ENCODE peak calls at places on chromosomes 12 and 14, in four cellular contexts. Y, E, P and V are unnamed samples.

GRCh38 chr12:56529656-56530055 is 8.0 kb downstream of the RBMS2 start:
- DNase-seq in Y (no peak), E (no peak), P (peak), V (peak)

GRCh38 chr12:3973939-3974644 is 100.9 kb upstream of the PARP11 start:
- DNase-seq in Y (no peak), E (no peak), P (no peak), V (no peak)

GRCh38 chr12:31506907-31507306 is 84.0 kb downstream of the DENND5B start:
- DNase-seq in Y (no peak), E (peak), P (peak), V (no peak)

GRCh38 chr12:102876883-102877282 is 40.2 kb downstream of the PAH start:
- DNase-seq in Y (no peak), E (no peak), P (no peak), V (no peak)

GRCh38 chr12:87853448-87854003 is 175.7 kb downstream of the C12orf50 start:
- DNase-seq in Y (no peak), E (no peak), P (no peak), V (no peak)

GRCh38 chr12:66688836-66689439 is 10.1 kb upstream of the GRIP1 start:
- DNase-seq in Y (peak), E (no peak), P (peak), V (peak)

GRCh38 chr14:30419037-30419436 is 139.9 kb upstream of the G2E3 start:
- DNase-seq in Y (no peak), E (no peak), P (no peak), V (no peak)

GRCh38 chr12:98503343-98503592 is 12.1 kb upstream of the TMPO start:
- DNase-seq in Y (peak), E (peak), P (peak), V (peak)

GRCh38 chr14:47009615-47010014 is 358.0 kb upstream of the RPL10L start:
- DNase-seq in Y (no peak), E (no peak), P (no peak), V (no peak)

GRCh38 chr14:78425332-78425731 is 255.2 kb downstream of the NRXN3 start:
- DNase-seq in Y (no peak), E (no peak), P (no peak), V (no peak)

GRCh38 chr14:92937229-92937937 is 14.4 kb downstream of the CHGA start:
- DNase-seq in Y (no peak), E (no peak), P (no peak), V (no peak)

GRCh38 chr12:48021485-48022179 is 17.4 kb upstream of the COL2A1 start:
- DNase-seq in Y (no peak), E (no peak), P (no peak), V (no peak)

GRCh38 chr14:59507063-59507751 is 22.9 kb downstream of the JKAMP start:
- DNase-seq in Y (peak), E (peak), P (peak), V (peak)

GRCh38 chr12:60494249-60494648 is 898.4 kb downstream of the SLC16A7 start:
- DNase-seq in Y (no peak), E (peak), P (peak), V (peak)

GRCh38 chr12:45728625-45729232 is 777 bp upstream of the ARID2 start:
- DNase-seq in Y (peak), E (peak), P (peak), V (peak)

GRCh38 chr14:53391156-53391555 is 238.0 kb upstream of the DDHD1 start:
- DNase-seq in Y (no peak), E (peak), P (peak), V (peak)

GRCh38 chr12:90888316-90888715 is 66.7 kb downstream of the CCER1 start:
- DNase-seq in Y (no peak), E (no peak), P (peak), V (peak)

GRCh38 chr12:47852096-47852571 is 32.4 kb upstream of the HDAC7 start:
- DNase-seq in Y (no peak), E (no peak), P (no peak), V (no peak)

GRCh38 chr12:94535614-94535932 is 75.9 kb upstream of the CEP83 start:
- DNase-seq in Y (no peak), E (no peak), P (no peak), V (no peak)

GRCh38 chr12:124531281-124531745 is 36.1 kb downstream of the NCOR2 start:
- DNase-seq in Y (no peak), E (no peak), P (no peak), V (no peak)

GRCh38 chr14:50937800-50938199 is 6.5 kb downstream of the PYGL start:
- DNase-seq in Y (no peak), E (no peak), P (no peak), V (no peak)

GRCh38 chr12:70812124-70812523 is 108.4 kb downstream of the PTPRR start:
- DNase-seq in Y (no peak), E (no peak), P (no peak), V (no peak)

GRCh38 chr14:21525995-21526671 is at the start of gene SALL2:
- DNase-seq in Y (peak), E (peak), P (peak), V (peak)

GRCh38 chr12:25382311-25383106 is 131.8 kb upstream of the KRAS start:
- DNase-seq in Y (peak), E (no peak), P (no peak), V (no peak)

GRCh38 chr14:94665544-94665943 is 53.4 kb downstream of the SERPINA3 start:
- DNase-seq in Y (no peak), E (no peak), P (no peak), V (no peak)

GRCh38 chr12:58253663-58254062 is 312.3 kb downstream of the ATP23 start:
- DNase-seq in Y (no peak), E (no peak), P (no peak), V (no peak)

GRCh38 chr12:94141004-94141764 is 7.2 kb upstream of the PLXNC1 start:
- DNase-seq in Y (no peak), E (no peak), P (no peak), V (no peak)

GRCh38 chr12:112170376-112170775 is 45.0 kb downstream of the TRAFD1 start:
- DNase-seq in Y (peak), E (no peak), P (peak), V (no peak)
- TF ChIP-seq CTCF in Y (peak), E (peak), P (peak), V (peak)

GRCh38 chr12:6977653-6978052 is 6.9 kb downstream of the EMG1 start:
- DNase-seq in Y (no peak), E (no peak), P (no peak), V (no peak)
- TF ChIP-seq CTCF in Y (no peak), E (no peak), P (no peak), V (no peak)

GRCh38 chr12:15172423-15172822 is 48.8 kb downstream of the RERG start:
- DNase-seq in Y (no peak), E (no peak), P (no peak), V (no peak)
- TF ChIP-seq CTCF in Y (no peak), E (peak), P (no peak), V (no peak)

GRCh38 chr12:53727310-53728041 is at the start of gene CALCOCO1:
- DNase-seq in Y (peak), E (peak), P (peak), V (peak)
- TF ChIP-seq CTCF in Y (no peak), E (no peak), P (no peak), V (no peak)

GRCh38 chr14:55026793-55027560 is at the start of the genes SOCS4 and WDHD1:
- DNase-seq in Y (peak), E (peak), P (peak), V (peak)
- TF ChIP-seq CTCF in Y (no peak), E (no peak), P (no peak), V (peak)

GRCh38 chr12:55443776-55444175 is at the start of gene OR6C2:
- DNase-seq in Y (no peak), E (no peak), P (no peak), V (no peak)

DNA sequence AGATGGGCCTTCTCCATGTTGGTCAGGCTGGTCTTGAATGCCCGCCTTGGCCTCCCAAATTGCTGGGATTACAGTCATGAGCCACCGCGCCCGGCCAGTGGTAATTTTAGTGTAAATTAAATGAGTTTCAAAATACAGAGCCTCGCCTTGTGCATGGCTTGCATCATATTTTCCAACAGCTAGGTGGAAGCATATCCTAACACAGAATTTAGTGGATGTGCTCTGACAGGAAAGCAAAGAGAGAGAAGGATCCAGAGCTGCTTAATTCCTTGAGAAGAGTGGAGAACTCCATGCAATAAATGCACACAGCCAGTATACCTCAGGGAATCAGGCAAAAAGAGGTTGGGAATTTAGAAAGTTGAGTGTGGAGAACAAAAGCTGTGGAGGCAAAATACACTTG is 2.5 kb downstream of the OR6C2 start:
- DNase-seq in Y (no peak), E (no peak), P (no peak), V (no peak)
- TF ChIP-seq CTCF in Y (no peak), E (no peak), P (no peak), V (no peak)

GRCh38 chr14:104293851-104294627 is 155.7 kb downstream of the KIF26A start:
- DNase-seq in Y (no peak), E (no peak), P (no peak), V (no peak)
- TF ChIP-seq CTCF in Y (no peak), E (no peak), P (no peak), V (no peak)

GRCh38 chr12:80412343-80412953 is 31.6 kb upstream of the PTPRQ start:
- DNase-seq in Y (peak), E (peak), P (peak), V (peak)

GRCh38 chr12:80411787-80412186 is 32.2 kb upstream of the PTPRQ start:
- DNase-seq in Y (no peak), E (no peak), P (no peak), V (no peak)

DNA sequence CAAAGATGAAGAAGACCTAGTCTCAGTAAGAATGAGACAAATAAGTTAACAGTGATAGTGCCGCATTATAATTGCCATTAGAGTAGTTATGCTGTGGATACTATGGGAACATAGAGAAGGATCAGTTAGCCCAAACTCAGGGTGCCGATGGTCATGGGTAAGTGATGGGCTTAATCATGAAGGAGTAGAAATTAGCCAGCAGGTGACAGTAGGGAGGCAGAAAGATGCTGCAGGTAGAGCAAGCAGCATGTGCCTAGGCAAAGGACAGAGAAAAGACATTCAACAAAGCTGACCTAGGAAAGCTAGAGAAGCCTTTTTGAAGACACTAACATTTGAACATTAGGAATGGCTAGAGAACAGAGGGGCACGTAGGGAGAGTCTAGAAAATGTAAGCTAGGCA is 30.6 kb upstream of the PTPRQ start:
- DNase-seq in Y (no peak), E (no peak), P (no peak), V (no peak)
- TF ChIP-seq CTCF in Y (no peak), E (no peak), P (no peak), V (no peak)

GRCh38 chr12:252634-253033 is 10.0 kb downstream of the SLC6A13 start:
- DNase-seq in Y (no peak), E (no peak), P (no peak), V (no peak)

GRCh38 chr12:243381-243780 is 19.3 kb downstream of the SLC6A13 start:
- DNase-seq in Y (no peak), E (peak), P (no peak), V (peak)

GRCh38 chr12:242496-242895 is 20.1 kb downstream of the SLC6A13 start:
- DNase-seq in Y (no peak), E (no peak), P (no peak), V (no peak)

DNA sequence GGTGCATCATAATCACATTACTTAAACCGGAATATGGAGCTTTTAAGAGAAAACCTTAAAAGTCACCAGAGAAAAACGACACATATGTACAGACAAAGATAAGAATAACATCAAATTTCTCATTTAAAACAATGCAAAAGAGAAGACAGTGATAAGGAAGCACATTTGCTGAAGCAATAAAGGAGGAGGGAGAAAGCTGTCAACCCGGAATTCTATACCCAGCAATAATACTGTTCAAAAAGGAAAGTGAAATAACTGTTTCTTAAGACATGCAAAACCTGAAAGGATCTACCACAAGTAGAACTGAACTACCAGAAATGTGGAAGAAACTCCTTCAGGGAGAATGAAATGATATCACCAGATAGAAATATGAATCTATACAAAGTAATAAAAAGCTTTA is 15.4 kb downstream of the SLC6A13 start:
- DNase-seq in Y (no peak), E (no peak), P (no peak), V (no peak)
- TF ChIP-seq CTCF in Y (no peak), E (no peak), P (no peak), V (no peak)

GRCh38 chr12:69052613-69053408 is 119.8 kb upstream of the CPM start:
- DNase-seq in Y (no peak), E (peak), P (peak), V (peak)
- TF ChIP-seq CTCF in Y (no peak), E (no peak), P (peak), V (no peak)